ENCODE peak calls at places on chromosomes 12 and 14, in eight cellular contexts. One of them, this sample, is unnamed. For H3K27me3, the result is how much of the 10 kb centered on the place peaks cover.

GRCh38 chr12:93169536-93169935 is 208.2 kb upstream of the NUDT4 start:
- DNase-seq in adrenal gland: no peak
- DNase-seq in CD8-positive, alpha-beta memory T cell: no peak
- DNase-seq in bronchial epithelial cell: no peak
- DNase-seq in cardiac muscle cell: no peak
- DNase-seq in endodermal cell: no peak
- DNase-seq in AG04450: no peak
- DNase-seq in CD4-positive, CD25-positive, alpha-beta regulatory T cell: no peak
- DNase-seq in this sample: no peak

GRCh38 chr14:35335388-35336092 is 43.4 kb downstream of the PSMA6 start:
- DNase-seq in CD8-positive, alpha-beta memory T cell: no peak
- DNase-seq in endodermal cell: no peak
- DNase-seq in CD4-positive, CD25-positive, alpha-beta regulatory T cell: no peak
- DNase-seq in adrenal gland: peak
- DNase-seq in bronchial epithelial cell: no peak
- DNase-seq in AG04450: no peak
- DNase-seq in cardiac muscle cell: peak
- DNase-seq in this sample: no peak

GRCh38 chr14:49971156-49972141 is 78.6 kb downstream of the ARF6 start:
- DNase-seq in cardiac muscle cell: peak
- DNase-seq in endodermal cell: no peak
- DNase-seq in AG04450: no peak
- DNase-seq in adrenal gland: no peak
- DNase-seq in CD8-positive, alpha-beta memory T cell: peak
- DNase-seq in bronchial epithelial cell: no peak
- DNase-seq in CD4-positive, CD25-positive, alpha-beta regulatory T cell: peak
- DNase-seq in this sample: no peak

GRCh38 chr14:21703357-21704339 is 30.0 kb upstream of the OR4E1 start:
- DNase-seq in AG04450: no peak
- DNase-seq in adrenal gland: no peak
- DNase-seq in cardiac muscle cell: peak
- DNase-seq in CD8-positive, alpha-beta memory T cell: no peak
- DNase-seq in endodermal cell: no peak
- DNase-seq in CD4-positive, CD25-positive, alpha-beta regulatory T cell: peak
- DNase-seq in bronchial epithelial cell: no peak
- DNase-seq in this sample: no peak

GRCh38 chr12:113232787-113233585 is 11.7 kb downstream of the TPCN1 start:
- DNase-seq in CD8-positive, alpha-beta memory T cell: peak
- DNase-seq in bronchial epithelial cell: no peak
- DNase-seq in endodermal cell: peak
- DNase-seq in AG04450: no peak
- DNase-seq in CD4-positive, CD25-positive, alpha-beta regulatory T cell: peak
- DNase-seq in adrenal gland: peak
- DNase-seq in cardiac muscle cell: no peak
- DNase-seq in this sample: peak

GRCh38 chr14:51704465-51705050 is 52.8 kb downstream of the FRMD6 start:
- DNase-seq in adrenal gland: no peak
- DNase-seq in CD4-positive, CD25-positive, alpha-beta regulatory T cell: no peak
- DNase-seq in bronchial epithelial cell: no peak
- DNase-seq in cardiac muscle cell: no peak
- DNase-seq in endodermal cell: peak
- DNase-seq in CD8-positive, alpha-beta memory T cell: no peak
- DNase-seq in AG04450: no peak
- DNase-seq in this sample: no peak

GRCh38 chr12:27332407-27333310 is at the start of gene BMAL2:
- DNase-seq in bronchial epithelial cell: peak
- DNase-seq in cardiac muscle cell: peak
- DNase-seq in endodermal cell: peak
- DNase-seq in AG04450: no peak
- DNase-seq in adrenal gland: peak
- DNase-seq in CD8-positive, alpha-beta memory T cell: no peak
- DNase-seq in CD4-positive, CD25-positive, alpha-beta regulatory T cell: peak
- DNase-seq in this sample: peak

GRCh38 chr14:60485600-60486251 is at the start of gene C14orf39:
- DNase-seq in adrenal gland: no peak
- DNase-seq in CD8-positive, alpha-beta memory T cell: no peak
- DNase-seq in cardiac muscle cell: peak
- DNase-seq in endodermal cell: peak
- DNase-seq in bronchial epithelial cell: peak
- DNase-seq in CD4-positive, CD25-positive, alpha-beta regulatory T cell: no peak
- DNase-seq in AG04450: peak
- DNase-seq in this sample: peak

GRCh38 chr12:115522010-115522409 is 755.5 kb downstream of the MED13L start:
- DNase-seq in CD4-positive, CD25-positive, alpha-beta regulatory T cell: no peak
- DNase-seq in AG04450: no peak
- DNase-seq in CD8-positive, alpha-beta memory T cell: no peak
- DNase-seq in endodermal cell: no peak
- DNase-seq in bronchial epithelial cell: no peak
- DNase-seq in adrenal gland: no peak
- DNase-seq in cardiac muscle cell: no peak
- DNase-seq in this sample: no peak

DNA sequence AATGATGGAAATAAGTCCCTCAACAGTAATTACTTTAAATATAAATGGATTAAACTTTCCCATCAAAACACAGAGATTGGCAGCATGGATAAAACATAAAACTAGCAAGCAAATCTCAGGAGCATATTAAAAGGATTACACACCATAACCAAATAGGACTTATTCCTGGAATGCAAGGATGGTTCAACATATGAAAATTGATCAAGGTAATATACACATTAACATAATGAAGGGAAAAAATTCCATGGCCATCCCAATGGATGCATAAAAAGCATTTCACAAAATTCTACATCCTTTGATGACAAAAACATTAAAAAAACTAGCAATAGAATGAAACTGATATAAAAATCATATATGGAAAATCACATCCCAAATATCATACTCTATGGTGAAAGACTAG is 13.6 kb downstream of the CACNA2D4 start:
- DNase-seq in AG04450: no peak
- DNase-seq in endodermal cell: no peak
- DNase-seq in bronchial epithelial cell: no peak
- DNase-seq in CD4-positive, CD25-positive, alpha-beta regulatory T cell: no peak
- DNase-seq in adrenal gland: no peak
- DNase-seq in CD8-positive, alpha-beta memory T cell: no peak
- DNase-seq in cardiac muscle cell: no peak
- DNase-seq in this sample: no peak
- H3K27me3 ChIP-seq in AG04450: under half
- H3K27me3 ChIP-seq in endodermal cell: under half
- H3K27me3 ChIP-seq in bronchial epithelial cell: under half
- H3K27me3 ChIP-seq in CD4-positive, CD25-positive, alpha-beta regulatory T cell: under half
- H3K27me3 ChIP-seq in adrenal gland: under half
- H3K27me3 ChIP-seq in CD8-positive, alpha-beta memory T cell: under half
- H3K27me3 ChIP-seq in cardiac muscle cell: under half
- H3K27me3 ChIP-seq in this sample: under half

DNA sequence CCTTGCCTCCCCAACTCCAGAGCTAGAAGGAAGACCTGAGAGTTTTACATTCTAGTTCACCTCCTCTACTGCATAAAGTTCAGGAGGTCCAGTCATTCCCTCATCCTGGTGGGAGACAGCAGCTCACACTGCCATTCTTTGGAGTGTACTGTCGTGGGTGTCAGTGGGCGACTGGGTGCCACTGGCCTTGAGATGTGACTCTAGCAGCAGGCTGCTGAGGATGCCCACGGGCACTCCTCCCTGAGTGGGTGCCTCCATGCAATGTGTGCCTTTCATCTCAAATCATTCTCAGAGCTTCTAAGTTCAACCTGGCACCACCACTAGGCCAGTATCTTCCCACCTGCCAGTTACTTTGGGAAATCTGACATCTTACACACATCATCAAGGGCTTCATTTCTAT is 12.5 kb downstream of the RFX4 start:
- DNase-seq in endodermal cell: no peak
- DNase-seq in CD4-positive, CD25-positive, alpha-beta regulatory T cell: no peak
- DNase-seq in AG04450: no peak
- DNase-seq in bronchial epithelial cell: no peak
- DNase-seq in CD8-positive, alpha-beta memory T cell: no peak
- DNase-seq in adrenal gland: no peak
- DNase-seq in cardiac muscle cell: no peak
- DNase-seq in this sample: no peak
- H3K27me3 ChIP-seq in endodermal cell: half or more
- H3K27me3 ChIP-seq in CD4-positive, CD25-positive, alpha-beta regulatory T cell: under half
- H3K27me3 ChIP-seq in AG04450: under half
- H3K27me3 ChIP-seq in bronchial epithelial cell: under half
- H3K27me3 ChIP-seq in CD8-positive, alpha-beta memory T cell: under half
- H3K27me3 ChIP-seq in adrenal gland: under half
- H3K27me3 ChIP-seq in cardiac muscle cell: half or more
- H3K27me3 ChIP-seq in this sample: under half

GRCh38 chr14:104932676-104933631 is 8.3 kb downstream of the PLD4 start:
- DNase-seq in adrenal gland: peak
- DNase-seq in bronchial epithelial cell: peak
- DNase-seq in endodermal cell: peak
- DNase-seq in CD8-positive, alpha-beta memory T cell: peak
- DNase-seq in CD4-positive, CD25-positive, alpha-beta regulatory T cell: peak
- DNase-seq in AG04450: peak
- DNase-seq in cardiac muscle cell: peak
- DNase-seq in this sample: peak
- H3K27me3 ChIP-seq in adrenal gland: under half
- H3K27me3 ChIP-seq in bronchial epithelial cell: under half
- H3K27me3 ChIP-seq in endodermal cell: under half
- H3K27me3 ChIP-seq in CD8-positive, alpha-beta memory T cell: under half
- H3K27me3 ChIP-seq in CD4-positive, CD25-positive, alpha-beta regulatory T cell: under half
- H3K27me3 ChIP-seq in AG04450: under half
- H3K27me3 ChIP-seq in cardiac muscle cell: half or more
- H3K27me3 ChIP-seq in this sample: under half

DNA sequence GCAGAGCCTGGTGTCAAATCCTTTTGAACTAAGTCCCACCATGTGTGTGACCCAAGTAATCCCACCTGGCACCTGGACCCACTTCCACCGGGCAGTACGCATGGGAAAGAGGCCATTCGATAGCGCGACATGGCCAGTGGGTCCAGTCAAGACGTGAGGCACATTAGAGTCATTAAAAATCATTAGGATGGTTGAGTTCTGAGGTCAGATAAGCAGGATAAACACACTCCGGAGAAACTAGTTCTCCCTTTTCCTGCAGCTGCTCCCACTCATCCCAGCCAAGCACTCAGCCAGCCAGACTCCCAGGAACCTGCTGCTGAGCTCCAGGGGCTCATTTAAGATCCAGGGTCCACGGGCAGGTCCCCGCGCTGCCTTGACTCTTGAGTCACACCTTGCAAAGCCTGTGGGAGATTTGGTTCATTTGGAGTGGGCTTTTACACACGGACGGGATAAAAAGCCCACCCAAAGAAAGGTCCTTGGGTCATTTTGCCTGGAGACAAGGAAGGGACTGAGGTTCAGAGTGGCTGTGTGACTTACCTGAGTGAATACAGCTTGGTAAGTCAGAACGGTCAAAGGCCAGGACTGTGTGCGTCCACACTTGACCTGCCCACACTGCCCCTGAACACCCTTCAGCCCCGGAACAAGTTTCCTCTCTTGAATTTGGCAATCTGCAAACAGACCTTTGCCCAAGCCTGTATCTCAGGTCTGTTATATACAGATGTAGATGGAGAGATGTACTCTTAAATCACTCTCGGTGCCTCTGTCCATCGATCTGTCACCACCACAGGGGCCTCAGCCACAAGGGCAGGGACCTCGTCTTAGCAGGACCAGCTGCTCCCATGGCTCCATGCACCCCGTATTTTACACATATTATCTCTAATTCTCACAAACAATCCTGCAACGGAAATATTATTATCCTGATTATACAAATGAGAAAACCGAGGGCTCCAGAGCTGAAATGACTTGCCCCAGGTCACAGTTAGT is 313.7 kb downstream of the BCL11B start:
- DNase-seq in CD8-positive, alpha-beta memory T cell: no peak
- DNase-seq in endodermal cell: peak
- DNase-seq in adrenal gland: no peak
- DNase-seq in AG04450: no peak
- DNase-seq in bronchial epithelial cell: no peak
- DNase-seq in CD4-positive, CD25-positive, alpha-beta regulatory T cell: no peak
- DNase-seq in cardiac muscle cell: no peak
- DNase-seq in this sample: peak
- H3K27me3 ChIP-seq in CD8-positive, alpha-beta memory T cell: under half
- H3K27me3 ChIP-seq in endodermal cell: under half
- H3K27me3 ChIP-seq in adrenal gland: under half
- H3K27me3 ChIP-seq in AG04450: under half
- H3K27me3 ChIP-seq in bronchial epithelial cell: under half
- H3K27me3 ChIP-seq in CD4-positive, CD25-positive, alpha-beta regulatory T cell: under half
- H3K27me3 ChIP-seq in cardiac muscle cell: under half
- H3K27me3 ChIP-seq in this sample: under half

GRCh38 chr12:110932048-110932447 is 11.7 kb upstream of the MYL2 start:
- DNase-seq in cardiac muscle cell: peak
- DNase-seq in adrenal gland: no peak
- DNase-seq in CD4-positive, CD25-positive, alpha-beta regulatory T cell: no peak
- DNase-seq in endodermal cell: peak
- DNase-seq in bronchial epithelial cell: no peak
- DNase-seq in AG04450: no peak
- DNase-seq in CD8-positive, alpha-beta memory T cell: no peak
- DNase-seq in this sample: peak
- H3K27me3 ChIP-seq in cardiac muscle cell: under half
- H3K27me3 ChIP-seq in adrenal gland: under half
- H3K27me3 ChIP-seq in CD4-positive, CD25-positive, alpha-beta regulatory T cell: under half
- H3K27me3 ChIP-seq in endodermal cell: under half
- H3K27me3 ChIP-seq in bronchial epithelial cell: under half
- H3K27me3 ChIP-seq in AG04450: under half
- H3K27me3 ChIP-seq in CD8-positive, alpha-beta memory T cell: under half
- H3K27me3 ChIP-seq in this sample: under half

GRCh38 chr12:124170756-124171155 is 124.1 kb upstream of the RFLNA start:
- DNase-seq in endodermal cell: no peak
- DNase-seq in cardiac muscle cell: no peak
- DNase-seq in CD8-positive, alpha-beta memory T cell: no peak
- DNase-seq in bronchial epithelial cell: no peak
- DNase-seq in CD4-positive, CD25-positive, alpha-beta regulatory T cell: no peak
- DNase-seq in adrenal gland: no peak
- DNase-seq in AG04450: no peak
- DNase-seq in this sample: no peak
- H3K27me3 ChIP-seq in endodermal cell: under half
- H3K27me3 ChIP-seq in cardiac muscle cell: under half
- H3K27me3 ChIP-seq in CD8-positive, alpha-beta memory T cell: under half
- H3K27me3 ChIP-seq in bronchial epithelial cell: under half
- H3K27me3 ChIP-seq in CD4-positive, CD25-positive, alpha-beta regulatory T cell: under half
- H3K27me3 ChIP-seq in adrenal gland: under half
- H3K27me3 ChIP-seq in AG04450: under half
- H3K27me3 ChIP-seq in this sample: under half